ENCODE peak calls at places on chromosomes 1 and 21, in nine cellular contexts. K, C, X, A, H, J, G, R and D are unnamed samples.
A peak's percentile ranks its signal among the peaks of the same experiment; 100 is the strongest.

GRCh38 chr1:20343149-20343936 is 52.7 kb downstream of the VWA5B1 start:
- DNase-seq in C (peak; percentile 72), G (no peak), X (no peak), J (no peak), K (peak; percentile 89), A (peak; percentile 91), H (peak; percentile 69), R (no peak), D (no peak)

GRCh38 chr21:21624674-21625073 is 626.5 kb downstream of the NCAM2 start:
- DNase-seq in K (no peak), H (no peak), R (no peak), G (peak; percentile 87), X (peak; percentile 86), C (no peak), J (no peak), A (no peak), D (no peak)

GRCh38 chr1:1211541-1212511 is 2.1 kb downstream of the TNFRSF4 start:
- DNase-seq in H (no peak), X (no peak), G (no peak), A (no peak), K (no peak), C (no peak), R (no peak), J (no peak), D (no peak)

GRCh38 chr1:230112131-230112701 is 45.2 kb downstream of the GALNT2 start:
- DNase-seq in R (no peak), C (peak; percentile 66), H (no peak), K (peak; percentile 88), J (no peak), G (no peak), X (no peak), A (peak; percentile 48), D (peak; percentile 50)

GRCh38 chr1:1890506-1891348 is at the start of gene GNB1:
- DNase-seq in A (peak; percentile 87), R (peak; percentile 86), G (peak; percentile 68), X (peak; percentile 82), C (peak; percentile 97), K (peak; percentile 91), J (peak; percentile 99), H (peak; percentile 96), D (peak; percentile 88)

GRCh38 chr21:45542242-45542666 is at the start of gene SLC19A1:
- DNase-seq in A (peak; percentile 66), G (no peak), X (peak; percentile 47), R (peak; percentile 32), J (peak; percentile 77), H (peak; percentile 88), K (peak; percentile 82), C (peak; percentile 89), D (peak; percentile 73)

GRCh38 chr1:57637155-57637554 is 213.3 kb upstream of the DAB1 start:
- DNase-seq in K (no peak), J (no peak), H (no peak), A (no peak), C (no peak), R (no peak), G (peak; percentile 5), X (peak; percentile 21), D (no peak)

GRCh38 chr21:46356494-46357334 is 32.8 kb downstream of the PCNT start:
- DNase-seq in J (no peak), C (no peak), H (no peak), R (no peak), X (no peak), G (no peak), A (no peak), K (no peak), D (no peak)

GRCh38 chr1:39178541-39179431 is 25.7 kb upstream of the MACF1 start:
- DNase-seq in J (peak; percentile 94), X (peak; percentile 93), K (peak; percentile 48), C (peak; percentile 55), A (no peak), R (peak; percentile 60), G (peak; percentile 89), H (peak; percentile 35), D (no peak)

GRCh38 chr1:164637461-164638375 is 78.7 kb downstream of the PBX1 start:
- DNase-seq in H (no peak), A (no peak), J (peak; percentile 90), C (no peak), R (no peak), G (peak; percentile 91), K (no peak), X (peak; percentile 93), D (no peak)

GRCh38 chr21:45540601-45540970 is 1.7 kb downstream of the SLC19A1 start:
- DNase-seq in G (no peak), R (no peak), A (no peak), J (no peak), C (no peak), K (no peak), X (no peak), H (no peak), D (no peak)

GRCh38 chr1:63600248-63600647 is 7.0 kb downstream of the PGM1 start:
- DNase-seq in G (no peak), C (no peak), R (no peak), K (no peak), A (no peak), J (peak; percentile 31), H (no peak), X (no peak), D (no peak)

GRCh38 chr1:63601061-63601460 is 7.8 kb downstream of the PGM1 start:
- DNase-seq in G (no peak), A (no peak), R (no peak), X (no peak), C (no peak), J (no peak), H (no peak), K (no peak), D (no peak)

GRCh38 chr1:63602629-63603028 is 9.4 kb downstream of the PGM1 start:
- DNase-seq in K (no peak), J (no peak), H (no peak), C (no peak), G (no peak), X (no peak), R (no peak), A (peak; percentile 19), D (no peak)

GRCh38 chr1:63601912-63602311 is 8.7 kb downstream of the PGM1 start:
- DNase-seq in X (no peak), G (no peak), A (no peak), H (no peak), R (no peak), C (no peak), J (no peak), K (no peak), D (no peak)

DNA sequence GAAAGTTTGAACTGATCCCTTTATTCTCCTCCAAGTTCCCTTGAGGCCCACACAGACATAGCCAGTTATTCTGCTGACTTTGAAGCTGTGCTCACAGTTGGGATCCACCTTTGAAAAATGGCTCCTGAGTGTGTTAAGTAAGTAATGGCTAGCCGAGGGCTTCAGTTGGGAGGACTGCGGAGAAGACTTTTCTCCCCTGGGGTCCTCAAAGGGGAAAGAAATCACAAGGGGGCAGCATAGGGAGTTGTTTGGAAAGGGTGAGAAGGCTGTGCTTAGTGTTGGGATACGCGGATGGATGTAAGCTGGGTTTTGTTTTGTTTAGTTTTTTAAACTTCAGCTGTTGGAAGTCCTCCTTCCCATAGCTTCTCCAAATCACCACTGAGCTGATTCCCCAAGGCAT is 8.3 kb downstream of the PGM1 start:
- DNase-seq in K (peak; percentile 43), X (no peak), H (no peak), J (no peak), R (no peak), C (no peak), G (no peak), A (peak; percentile 46), D (no peak)
- TF ChIP-seq CTCF in K (peak; percentile 29), X (no peak), H (no peak), J (no peak), R (no peak), C (no peak), G (no peak), A (peak; percentile 30), D (no peak)

GRCh38 chr1:113040041-113040440 is 33.0 kb upstream of the LRIG2 start:
- DNase-seq in R (peak; percentile 80), K (no peak), J (no peak), A (no peak), H (no peak), G (peak; percentile 6), C (peak; percentile 83), X (peak; percentile 24), D (no peak)

GRCh38 chr1:113042336-113043143 is 30.5 kb upstream of the LRIG2 start:
- DNase-seq in H (peak; percentile 79), K (peak; percentile 92), C (peak; percentile 96), X (peak; percentile 89), G (peak; percentile 88), A (peak; percentile 97), J (peak; percentile 90), R (peak; percentile 96), D (no peak)

GRCh38 chr1:113040718-113041412 is 32.1 kb upstream of the LRIG2 start:
- DNase-seq in X (no peak), C (no peak), J (no peak), A (no peak), K (no peak), R (no peak), G (no peak), H (no peak), D (no peak)

GRCh38 chr1:113046569-113046968 is 26.4 kb upstream of the LRIG2 start:
- DNase-seq in X (no peak), G (no peak), H (no peak), R (no peak), K (no peak), A (no peak), C (no peak), J (no peak), D (peak; percentile 71)

GRCh38 chr1:113041569-113042335 is 31.2 kb upstream of the LRIG2 start:
- DNase-seq in K (peak; percentile 33), R (no peak), J (no peak), X (no peak), H (no peak), G (no peak), C (peak; percentile 81), A (no peak), D (no peak)
- H3K4me2 ChIP-seq in K (peak overlapping the region; percentile 55), R (peak overlapping the region; percentile 78), J (peak overlapping the region; percentile 65), X (no peak overlapping the region), H (no peak overlapping the region), G (peak overlapping the region; percentile 80), C (peak overlapping the region; percentile 28), A (peak overlapping the region; percentile 56), D (no peak overlapping the region)

GRCh38 chr1:6423321-6423999 is 1.1 kb upstream of the ESPN start:
- DNase-seq in X (peak; percentile 68), G (peak; percentile 48), R (peak; percentile 75), C (peak; percentile 86), K (peak; percentile 78), J (peak; percentile 98), A (peak; percentile 94), H (peak; percentile 83), D (peak; percentile 32)
- TF ChIP-seq EZH2 in X (no peak), G (no peak), R (no peak), C (no peak), K (peak; percentile 27), J (no peak), A (no peak), H (no peak), D (no peak)

GRCh38 chr21:37619464-37619974 is 252.9 kb downstream of the DYRK1A start:
- DNase-seq in J (no peak), A (no peak), R (no peak), C (no peak), H (no peak), X (no peak), G (no peak), K (no peak), D (no peak)
- TF ChIP-seq CTCF in J (peak; percentile 24), A (no peak), R (no peak), C (no peak), H (no peak), X (no peak), G (no peak), K (no peak), D (no peak)

GRCh38 chr1:208597571-208597970 is 353.4 kb upstream of the PLXNA2 start:
- DNase-seq in H (no peak), C (no peak), G (no peak), J (no peak), X (no peak), R (no peak), K (no peak), A (no peak), D (no peak)
- H3K4me2 ChIP-seq in H (no peak overlapping the region), C (no peak overlapping the region), G (no peak overlapping the region), J (no peak overlapping the region), X (no peak overlapping the region), R (no peak overlapping the region), K (no peak overlapping the region), A (no peak overlapping the region), D (no peak overlapping the region)